ENCODE peak calls at places on chromosome 20, in seven cellular contexts. X, T, J, N, F, S and A are unnamed samples.

GRCh38 chr20:10987651-10988383 is 314.0 kb upstream of the JAG1 start:
- DNase-seq in F (no peak), J (no peak), N (no peak), S (no peak), T (no peak), X (no peak), A (no peak)

GRCh38 chr20:20710847-20711315 is 1.6 kb downstream of the RALGAPA2 start:
- DNase-seq in S (no peak), J (no peak), N (no peak), F (no peak), X (peak; percentile 90), T (no peak), A (no peak)

GRCh38 chr20:63619086-63619485 is 7.8 kb downstream of the GMEB2 start:
- DNase-seq in N (no peak), F (no peak), S (no peak), X (no peak), T (no peak), J (no peak), A (no peak)

GRCh38 chr20:1844723-1845523 is 50.3 kb upstream of the SIRPA start:
- DNase-seq in X (no peak), J (peak; percentile 52), F (no peak), N (no peak), S (peak; percentile 80), T (no peak), A (no peak)

GRCh38 chr20:24830649-24831048 is 118.4 kb upstream of the CST7 start:
- DNase-seq in F (no peak), T (no peak), X (no peak), J (no peak), N (no peak), S (no peak), A (no peak)

GRCh38 chr20:41616228-41616627 is 1.9 kb downstream of the CHD6 start:
- DNase-seq in F (no peak), J (no peak), N (no peak), S (no peak), X (peak; percentile 62), T (no peak), A (no peak)

GRCh38 chr20:61742097-61742805 is 323.4 kb downstream of the TAF4 start:
- DNase-seq in S (no peak), N (no peak), T (no peak), X (no peak), F (no peak), J (no peak), A (no peak)

GRCh38 chr20:32207211-32207625 is 325 bp downstream of the PLAGL2 start:
- DNase-seq in N (peak; percentile 83), T (no peak), X (no peak), J (no peak), S (no peak), F (no peak), A (no peak)

GRCh38 chr20:24773751-24774201 is 175.3 kb upstream of the CST7 start:
- DNase-seq in N (no peak), X (no peak), F (no peak), J (no peak), S (peak; percentile 15), T (no peak), A (no peak)

GRCh38 chr20:46249671-46250070 is 58.6 kb downstream of the CDH22 start:
- DNase-seq in S (no peak), X (no peak), N (no peak), T (no peak), F (no peak), J (no peak), A (no peak)

GRCh38 chr20:20038586-20038985 is 13.7 kb downstream of the CRNKL1 start:
- DNase-seq in S (no peak), X (no peak), F (no peak), N (no peak), J (no peak), T (no peak), A (no peak)

GRCh38 chr20:692044-692443 is 16.4 kb upstream of the SCRT2 start:
- DNase-seq in F (no peak), T (no peak), J (no peak), X (no peak), S (no peak), N (no peak), A (no peak)

GRCh38 chr20:17608701-17609497 is 39.0 kb downstream of the DSTN start:
- DNase-seq in F (no peak), T (no peak), X (no peak), J (no peak), S (no peak), N (no peak), A (no peak)

GRCh38 chr20:35700625-35701148 is 1.5 kb downstream of the ROMO1 start:
- DNase-seq in F (no peak), X (no peak), S (no peak), N (no peak), J (no peak), T (no peak), A (no peak)

GRCh38 chr20:30485331-30486102 is 771.9 kb upstream of the DEFB115 start:
- DNase-seq in N (no peak), T (no peak), S (no peak), F (no peak), X (no peak), J (peak; percentile 14), A (no peak)

GRCh38 chr20:24782801-24783630 is 166.1 kb upstream of the CST7 start:
- DNase-seq in F (no peak), X (peak; percentile 24), J (peak; percentile 44), S (no peak), N (peak; percentile 12), T (no peak), A (no peak)

GRCh38 chr20:34403908-34404307 is 40.8 kb downstream of the ITCH start:
- DNase-seq in S (no peak), X (no peak), J (no peak), T (no peak), N (no peak), F (no peak), A (no peak)

GRCh38 chr20:38130687-38131587 is 34.1 kb downstream of the TGM2 start:
- DNase-seq in J (no peak), N (no peak), S (no peak), X (no peak), F (no peak), T (no peak), A (no peak)

GRCh38 chr20:38004416-38004815 is 28.8 kb downstream of the TTI1 start:
- DNase-seq in J (no peak), S (no peak), X (no peak), F (no peak), T (no peak), N (no peak), A (peak; percentile 83)

GRCh38 chr20:38304845-38305447 is 990 bp downstream of the BPI start:
- DNase-seq in X (peak; percentile 31), J (peak; percentile 33), N (peak; percentile 54), S (no peak), T (peak; percentile 10), F (peak; percentile 4), A (peak; percentile 73)

GRCh38 chr20:10619427-10619826 is 54.4 kb downstream of the JAG1 start:
- DNase-seq in N (no peak), X (no peak), T (no peak), F (peak; percentile 46), S (no peak), J (no peak), A (no peak)

DNA sequence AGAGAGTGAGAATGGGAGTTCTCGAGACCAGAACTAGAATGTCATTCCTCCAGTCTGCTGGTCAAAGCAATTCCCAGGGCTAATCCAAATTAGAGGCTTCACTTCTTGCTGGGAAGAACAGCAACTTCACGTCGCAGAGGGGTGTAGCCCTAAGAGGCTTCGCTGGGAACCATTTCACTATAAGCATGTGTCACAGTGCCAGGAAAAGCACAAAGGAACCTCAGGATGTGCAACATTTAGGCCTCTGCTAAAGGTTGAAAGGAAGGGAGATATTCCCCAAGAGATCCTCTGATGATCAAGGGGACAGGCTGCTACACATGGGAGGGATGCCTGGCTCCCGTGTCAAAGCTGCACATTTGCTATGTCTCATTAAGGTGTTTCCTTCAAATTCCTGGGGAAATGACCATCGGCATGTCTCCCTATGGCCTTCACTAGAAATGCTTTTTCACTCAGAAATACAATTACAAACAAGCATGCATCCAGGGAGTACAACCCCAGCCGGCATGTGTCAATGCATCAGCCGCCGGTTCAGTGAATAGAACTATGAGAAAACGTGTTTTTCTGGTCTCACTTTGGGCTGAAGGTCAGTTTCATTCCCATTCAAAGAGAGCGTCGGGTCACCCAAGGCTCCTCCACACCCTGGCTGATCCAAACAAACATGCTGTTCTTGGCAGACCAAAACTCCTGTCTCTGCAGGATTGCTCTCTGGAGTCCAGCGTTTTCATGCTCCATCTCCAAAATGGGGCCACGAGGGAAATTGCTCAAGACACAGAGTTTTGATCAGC is 35.7 kb upstream of the NXT1 start:
- DNase-seq in T (no peak), N (no peak), F (no peak), X (no peak), J (no peak), S (no peak), A (no peak)
- TF ChIP-seq JUND in T (no peak), N (no peak), F (no peak), X (no peak), J (no peak), S (no peak), A (no peak)

GRCh38 chr20:59787186-59787890 is 146.1 kb downstream of the SYCP2 start:
- DNase-seq in X (no peak), F (no peak), N (no peak), J (no peak), T (no peak), S (no peak), A (no peak)
- TF ChIP-seq JUND in X (no peak), F (no peak), N (no peak), J (no peak), T (no peak), S (no peak), A (no peak)

DNA sequence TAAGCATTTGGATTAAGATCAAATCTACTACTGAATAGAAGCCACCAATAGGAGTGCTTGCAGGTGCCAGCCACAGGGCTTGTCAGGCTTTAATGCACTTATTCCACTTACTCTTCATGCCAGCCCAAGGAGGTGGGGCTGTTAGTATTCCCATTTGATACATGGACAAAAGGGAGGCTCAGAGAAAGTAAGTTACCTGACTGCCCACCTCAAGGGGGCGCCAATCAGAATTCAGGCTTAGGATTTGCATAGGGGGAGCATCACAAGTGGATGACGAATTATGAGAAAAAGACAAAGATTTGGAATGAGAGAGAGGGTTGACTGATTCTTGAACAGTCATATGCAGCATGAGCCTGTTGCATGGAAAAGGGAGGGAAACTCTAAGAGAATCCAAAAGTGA is 188.4 kb upstream of the TSHZ2 start:
- DNase-seq in X (peak; percentile 30), J (no peak), F (no peak), N (peak; percentile 12), S (no peak), T (peak; percentile 19), A (no peak)
- TF ChIP-seq JUND in X (no peak), J (no peak), F (no peak), N (no peak), S (no peak), T (no peak), A (no peak)

DNA sequence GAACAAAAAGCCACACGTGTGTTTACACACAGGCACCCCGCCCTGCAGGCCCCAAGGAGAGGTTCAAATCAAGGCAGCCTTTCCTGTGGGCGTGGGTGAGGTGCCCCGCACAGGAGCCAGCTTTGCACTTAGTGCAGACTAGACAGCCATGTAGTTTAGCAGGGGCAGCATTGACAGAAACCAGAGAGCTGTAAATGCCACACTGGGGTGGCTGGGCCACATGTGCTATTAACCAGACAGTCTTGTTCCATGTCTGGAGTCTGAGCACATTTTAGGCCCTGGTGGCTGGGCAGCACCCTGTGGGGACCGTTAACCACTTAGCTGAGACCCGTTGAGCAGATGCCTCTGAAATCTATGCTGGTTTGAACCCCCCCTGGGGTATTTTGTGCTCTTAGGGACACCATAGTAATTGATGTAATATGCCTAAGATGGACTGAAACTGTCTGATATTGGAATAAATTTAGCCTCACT is 106.3 kb upstream of the KCNG1 start:
- DNase-seq in S (no peak), N (no peak), X (no peak), J (peak; percentile 80), F (no peak), T (no peak), A (no peak)
- TF ChIP-seq JUND in S (no peak), N (no peak), X (no peak), J (no peak), F (no peak), T (no peak), A (no peak)

GRCh38 chr20:48189177-48189576 is 403.9 kb upstream of the SULF2 start:
- DNase-seq in N (no peak), T (no peak), F (peak; percentile 12), J (no peak), X (peak; percentile 63), S (peak; percentile 2), A (peak; percentile 75)
- TF ChIP-seq JUND in N (no peak), T (no peak), F (no peak), J (no peak), X (no peak), S (no peak), A (no peak)